ENCODE peak calls at places on chromosomes 3 and 15, in four cellular contexts. U is IMR-90, T is uterus, A is endothelial cell of umbilical vein. X is an unnamed sample.

GRCh38 chr15:25863968-25864580 is 947 bp upstream of the ATP10A start:
- DNase-seq in U (no peak), T (no peak), A (no peak), X (no peak)

GRCh38 chr15:60134609-60135008 is 130.5 kb downstream of the FOXB1 start:
- DNase-seq in U (no peak), T (no peak), A (no peak), X (no peak)

GRCh38 chr3:151009430-151009829 is 36.9 kb upstream of the CLRN1 start:
- DNase-seq in T (no peak), A (no peak), U (no peak), X (no peak)

GRCh38 chr15:39455502-39455991 is 125.3 kb upstream of the THBS1 start:
- DNase-seq in A (no peak), T (no peak), U (peak; percentile 90), X (no peak)

GRCh38 chr3:11335056-11335608 is 62.9 kb downstream of the ATG7 start:
- DNase-seq in A (peak; percentile 81), T (no peak), U (peak; percentile 81), X (no peak)

GRCh38 chr3:122564155-122564912 is at the start of the genes DTX3L and PARP9:
- DNase-seq in T (peak; percentile 83), A (peak; percentile 77), U (peak; percentile 73), X (peak; percentile 92)

GRCh38 chr3:149421764-149422163 is 44.3 kb upstream of the TM4SF1 start:
- DNase-seq in U (no peak), T (no peak), A (no peak), X (no peak)

GRCh38 chr3:47283596-47284364 is 1.0 kb downstream of the KLHL18 start:
- DNase-seq in A (no peak), T (no peak), U (no peak), X (no peak)

GRCh38 chr3:50454671-50455070 is 48.8 kb downstream of the CACNA2D2 start:
- DNase-seq in U (no peak), T (no peak), A (no peak), X (no peak)

GRCh38 chr3:55875137-55875536 is 388.0 kb upstream of the WNT5A start:
- DNase-seq in T (no peak), A (no peak), U (peak; percentile 18), X (no peak)

GRCh38 chr3:150180349-150180748 is 209.7 kb upstream of the PFN2 start:
- DNase-seq in T (no peak), A (peak; percentile 38), U (peak; percentile 86), X (no peak)

GRCh38 chr15:79378394-79379158 is 53.6 kb upstream of the MINAR1 start:
- DNase-seq in U (peak; percentile 17), A (peak; percentile 21), T (no peak), X (no peak)

GRCh38 chr3:102006812-102007485 is 157.6 kb downstream of the NFKBIZ start:
- DNase-seq in T (peak; percentile 19), A (peak; percentile 87), U (peak; percentile 96), X (no peak)

GRCh38 chr15:58243083-58243482 is 104.9 kb downstream of the AQP9 start:
- DNase-seq in A (no peak), T (no peak), U (no peak), X (no peak)

GRCh38 chr3:13653631-13654279 is 104.8 kb downstream of the FBLN2 start:
- DNase-seq in T (no peak), U (no peak), A (no peak), X (no peak)

GRCh38 chr3:51350751-51351150 is 34.3 kb upstream of the MANF start:
- DNase-seq in A (no peak), T (no peak), U (no peak), X (no peak)

GRCh38 chr15:65326109-65326508 is 21.6 kb downstream of the RNU5B-1 start:
- DNase-seq in U (no peak), A (peak; percentile 92), T (peak; percentile 26), X (no peak)

GRCh38 chr3:99656606-99657005 is 18.2 kb downstream of the COL8A1 start:
- DNase-seq in A (peak; percentile 50), T (no peak), U (no peak), X (no peak)

GRCh38 chr3:138916824-138917223 is 30.1 kb downstream of the FOXL2 start:
- DNase-seq in T (no peak), U (no peak), A (no peak), X (peak; percentile 60)

GRCh38 chr15:84669726-84670125 is 11.7 kb upstream of the NMB start:
- DNase-seq in T (no peak), A (no peak), U (peak; percentile 49), X (no peak)

GRCh38 chr15:65062726-65063125 is 5.1 kb downstream of the RASL12 start:
- DNase-seq in T (no peak), A (no peak), U (no peak), X (no peak)

GRCh38 chr3:9067352-9067975 is 104.2 kb upstream of the RAD18 start:
- DNase-seq in A (peak; percentile 61), T (peak; percentile 61), U (peak; percentile 71), X (peak; percentile 25)

GRCh38 chr15:88610756-88611231 is 10.3 kb upstream of the AEN start:
- DNase-seq in A (no peak), U (peak; percentile 13), T (no peak), X (no peak)

GRCh38 chr15:66505430-66505811 is 295 bp downstream of the ZWILCH start:
- DNase-seq in A (no peak), T (no peak), U (peak; percentile 51), X (no peak)

GRCh38 chr3:50444213-50444612 is 59.2 kb downstream of the CACNA2D2 start:
- DNase-seq in T (no peak), U (no peak), A (no peak), X (no peak)

GRCh38 chr3:65623362-65623761 is 415.4 kb downstream of the MAGI1 start:
- DNase-seq in T (no peak), U (no peak), A (no peak), X (no peak)

GRCh38 chr15:100383302-100384107 is 41.7 kb upstream of the ADAMTS17 start:
- DNase-seq in A (no peak), U (no peak), T (peak; percentile 18), X (peak; percentile 60)

GRCh38 chr15:100385300-100385699 is 43.5 kb upstream of the ADAMTS17 start:
- DNase-seq in T (no peak), U (no peak), A (no peak), X (no peak)

DNA sequence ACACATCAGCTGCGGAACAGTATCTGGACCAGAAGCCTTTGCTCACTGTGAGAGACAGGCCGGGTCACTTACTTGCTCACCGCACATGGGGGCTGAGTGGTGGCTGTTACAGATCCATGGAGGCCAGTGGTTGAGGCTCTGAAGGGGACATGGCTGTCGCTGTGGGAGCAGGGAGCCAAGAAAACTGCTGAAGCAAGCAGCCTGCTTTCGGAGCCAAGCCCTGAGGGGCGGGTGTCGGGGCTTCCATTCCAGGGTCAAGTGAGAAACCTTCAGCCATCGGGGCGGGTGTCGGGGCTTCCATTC is 42.3 kb upstream of the ADAMTS17 start:
- DNase-seq in A (no peak), U (no peak), T (no peak), X (no peak)
- TF ChIP-seq CTCF in A (no peak), U (no peak), T (no peak), X (no peak)

GRCh38 chr15:63354771-63355650 is 26.6 kb downstream of the CA12 start:
- DNase-seq in U (no peak), A (no peak), T (no peak), X (no peak)
- TF ChIP-seq POLR2A in U (no peak), A (no peak), T (no peak), X (no peak)

GRCh38 chr3:129310111-129310601 is 31.5 kb downstream of the HMCES start:
- DNase-seq in U (no peak), A (no peak), T (no peak), X (no peak)

GRCh38 chr3:129304553-129305222 is 26.0 kb downstream of the HMCES start:
- DNase-seq in U (no peak), T (no peak), A (no peak), X (no peak)

GRCh38 chr3:129304141-129304540 is 25.5 kb downstream of the HMCES start:
- DNase-seq in U (peak; percentile 44), T (no peak), A (no peak), X (no peak)

GRCh38 chr3:129308636-129309035 is 30.0 kb downstream of the HMCES start:
- DNase-seq in A (no peak), T (no peak), U (no peak), X (no peak)

DNA sequence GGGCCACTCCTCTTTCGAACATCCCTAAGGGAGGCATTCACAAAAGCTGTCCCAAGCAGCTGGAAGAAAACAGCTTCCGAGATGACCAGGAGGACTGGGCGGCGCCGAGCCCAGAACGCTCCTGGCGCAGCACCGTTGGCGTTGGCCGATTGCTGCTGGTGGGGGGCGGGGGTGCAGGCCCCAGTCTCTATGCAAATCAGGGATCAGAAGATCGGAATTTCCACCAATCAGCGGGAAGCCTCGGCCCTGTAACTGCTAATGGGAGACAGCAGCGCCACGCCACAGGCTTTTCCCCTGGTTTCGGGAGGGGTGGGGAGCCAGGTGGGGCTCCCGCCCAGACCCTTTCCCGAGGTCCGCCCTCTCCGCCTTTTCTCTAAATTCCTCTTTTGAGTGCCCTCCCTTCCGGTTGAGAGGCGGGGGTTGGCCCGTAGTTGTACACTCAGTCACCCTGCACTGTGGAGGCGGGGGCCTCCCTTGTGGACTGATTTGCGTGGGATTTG is 27.0 kb downstream of the HMCES start:
- DNase-seq in T (peak; percentile 90), U (peak; percentile 83), A (peak; percentile 83), X (no peak)
- H3K27me3 ChIP-seq in T (no peaks in the 10 kb centered on the region), U (no peaks in the 10 kb centered on the region), A (no peaks in the 10 kb centered on the region), X (no peaks in the 10 kb centered on the region)

GRCh38 chr15:95304874-95305271 is 1025.6 kb upstream of the NR2F2 start:
- DNase-seq in U (no peak), T (no peak), A (no peak), X (no peak)
- TF ChIP-seq CTCF in U (no peak), T (no peak), A (no peak), X (no peak)

GRCh38 chr3:179323197-179323901 is 518 bp downstream of the ZNF639 start:
- DNase-seq in T (peak; percentile 75), A (peak; percentile 74), U (peak; percentile 70), X (peak; percentile 76)
- TF ChIP-seq POLR2A in T (no peak), A (peak; percentile 29), U (peak; percentile 51), X (peak; percentile 59)

GRCh38 chr15:67818464-67818863 is 6.8 kb upstream of the SKOR1 start:
- DNase-seq in A (no peak), U (no peak), T (no peak), X (no peak)
- H3K27me3 ChIP-seq in A (peaks cover 45% of the 10 kb centered on the region), U (peaks cover 64% of the 10 kb centered on the region), T (peaks cover 12% of the 10 kb centered on the region), X (peaks cover 24% of the 10 kb centered on the region)

DNA sequence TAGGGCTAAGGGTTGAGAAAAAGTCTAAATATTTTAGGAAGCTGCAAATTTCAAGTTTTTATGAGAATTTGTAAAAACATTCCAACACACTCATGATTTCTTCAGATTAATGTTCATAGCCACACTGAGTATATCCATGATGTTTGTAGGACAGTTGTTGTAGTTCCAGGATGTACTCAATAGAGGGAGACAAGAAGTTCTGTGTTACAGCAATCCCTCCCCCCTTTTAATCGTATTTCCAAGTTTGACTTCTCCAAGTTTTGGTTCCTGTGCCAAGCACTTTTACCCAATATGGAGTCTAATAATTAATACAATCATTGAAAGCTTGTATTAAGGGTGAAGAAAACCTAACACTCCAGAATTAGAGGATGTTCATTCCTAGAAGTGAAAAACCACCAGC is 143.4 kb downstream of the FEZF2 start:
- DNase-seq in U (no peak), T (no peak), A (no peak), X (no peak)
- TF ChIP-seq CTCF in U (peak; percentile 22), T (no peak), A (peak; percentile 19), X (peak; percentile 5)

GRCh38 chr3:44729384-44729910 is at the start of gene ZNF501:
- DNase-seq in A (peak; percentile 83), U (peak; percentile 86), T (peak; percentile 92), X (peak; percentile 95)
- TF ChIP-seq POLR2A in A (peak; percentile 36), U (no peak), T (peak; percentile 10), X (no peak)